ENCODE peak calls at places on chromosomes 4 and X, in five cellular contexts. One of them, this sample, is unnamed.

GRCh38 chrX:21756785-21757529 is 959 bp downstream of the SMPX start:
- ATAC-seq in K562: no peak
- ATAC-seq in GM12878: no peak
- ATAC-seq in upper lobe of left lung: no peak
- ATAC-seq in HepG2: no peak
- ATAC-seq in this sample: no peak

GRCh38 chrX:7261672-7262332 is 113.8 kb upstream of the PUDP start:
- ATAC-seq in K562: no peak
- ATAC-seq in GM12878: peak; percentile 92
- ATAC-seq in upper lobe of left lung: no peak
- ATAC-seq in HepG2: no peak
- ATAC-seq in this sample: no peak

GRCh38 chr4:183342541-183343533 is 20.6 kb upstream of the CLDN24 start:
- ATAC-seq in K562: no peak
- ATAC-seq in GM12878: peak; percentile 38
- ATAC-seq in upper lobe of left lung: no peak
- ATAC-seq in HepG2: no peak
- ATAC-seq in this sample: no peak

GRCh38 chrX:50618788-50619558 is 148.3 kb upstream of the DGKK start:
- ATAC-seq in K562: no peak
- ATAC-seq in GM12878: no peak
- ATAC-seq in upper lobe of left lung: no peak
- ATAC-seq in HepG2: no peak
- ATAC-seq in this sample: peak; percentile 50

GRCh38 chr4:36187723-36188333 is 56.5 kb downstream of the ARAP2 start:
- ATAC-seq in K562: no peak
- ATAC-seq in GM12878: peak; percentile 27
- ATAC-seq in upper lobe of left lung: no peak
- ATAC-seq in HepG2: no peak
- ATAC-seq in this sample: no peak

GRCh38 chr4:5758741-5759140 is 47.7 kb downstream of the EVC start:
- ATAC-seq in K562: no peak
- ATAC-seq in GM12878: peak; percentile 94
- ATAC-seq in upper lobe of left lung: no peak
- ATAC-seq in HepG2: no peak
- ATAC-seq in this sample: no peak

GRCh38 chr4:1218892-1219552 is 29.9 kb downstream of the CTBP1 start:
- ATAC-seq in K562: no peak
- ATAC-seq in GM12878: peak; percentile 91
- ATAC-seq in upper lobe of left lung: no peak
- ATAC-seq in HepG2: no peak
- ATAC-seq in this sample: no peak

GRCh38 chrX:17038277-17038676 is 91.8 kb downstream of the REPS2 start:
- ATAC-seq in K562: no peak
- ATAC-seq in GM12878: no peak
- ATAC-seq in upper lobe of left lung: peak; percentile 68
- ATAC-seq in HepG2: no peak
- ATAC-seq in this sample: peak; percentile 65

GRCh38 chrX:38347136-38347535 is 5.3 kb upstream of the OTC start:
- ATAC-seq in K562: no peak
- ATAC-seq in GM12878: peak; percentile 67
- ATAC-seq in upper lobe of left lung: peak; percentile 63
- ATAC-seq in HepG2: no peak
- ATAC-seq in this sample: no peak

GRCh38 chrX:149829751-149830191 is 48.0 kb downstream of the MAGEA9 start:
- ATAC-seq in K562: peak; percentile 49
- ATAC-seq in GM12878: peak; percentile 87
- ATAC-seq in upper lobe of left lung: no peak
- ATAC-seq in HepG2: no peak
- ATAC-seq in this sample: no peak

GRCh38 chr4:46648088-46648744 is 258.3 kb upstream of the GABRA2 start:
- ATAC-seq in K562: peak; percentile 27
- ATAC-seq in GM12878: peak; percentile 99
- ATAC-seq in upper lobe of left lung: peak; percentile 11
- ATAC-seq in HepG2: peak; percentile 78
- ATAC-seq in this sample: no peak

GRCh38 chr4:168711197-168712120 is 214.6 kb downstream of the PALLD start:
- ATAC-seq in K562: no peak
- ATAC-seq in GM12878: peak; percentile 63
- ATAC-seq in upper lobe of left lung: no peak
- ATAC-seq in HepG2: no peak
- ATAC-seq in this sample: peak; percentile 50

GRCh38 chrX:48835524-48836329 is at the start of gene PCSK1N:
- ATAC-seq in K562: no peak
- ATAC-seq in GM12878: no peak
- ATAC-seq in upper lobe of left lung: no peak
- ATAC-seq in HepG2: peak; percentile 82
- ATAC-seq in this sample: no peak

GRCh38 chr4:153603258-153603657 is 80.8 kb upstream of the TLR2 start:
- ATAC-seq in K562: no peak
- ATAC-seq in GM12878: no peak
- ATAC-seq in upper lobe of left lung: no peak
- ATAC-seq in HepG2: no peak
- ATAC-seq in this sample: no peak

GRCh38 chr4:14218641-14219040 is 591.1 kb upstream of the BOD1L1 start:
- ATAC-seq in K562: no peak
- ATAC-seq in GM12878: no peak
- ATAC-seq in upper lobe of left lung: no peak
- ATAC-seq in HepG2: no peak
- ATAC-seq in this sample: no peak

GRCh38 chr4:16887887-16888286 is 10.6 kb downstream of the LDB2 start:
- ATAC-seq in K562: peak; percentile 36
- ATAC-seq in GM12878: no peak
- ATAC-seq in upper lobe of left lung: no peak
- ATAC-seq in HepG2: no peak
- ATAC-seq in this sample: no peak

GRCh38 chrX:136585960-136586359 is 53.9 kb downstream of the VGLL1 start:
- ATAC-seq in K562: no peak
- ATAC-seq in GM12878: no peak
- ATAC-seq in upper lobe of left lung: no peak
- ATAC-seq in HepG2: no peak
- ATAC-seq in this sample: no peak

GRCh38 chr4:67344594-67345380 is 200.5 kb downstream of the CENPC start:
- ATAC-seq in K562: no peak
- ATAC-seq in GM12878: no peak
- ATAC-seq in upper lobe of left lung: no peak
- ATAC-seq in HepG2: no peak
- ATAC-seq in this sample: no peak

GRCh38 chrX:54292755-54293154 is 65.1 kb downstream of the WNK3 start:
- ATAC-seq in K562: no peak
- ATAC-seq in GM12878: no peak
- ATAC-seq in upper lobe of left lung: no peak
- ATAC-seq in HepG2: peak; percentile 54
- ATAC-seq in this sample: no peak

GRCh38 chr4:148015058-148015457 is 283.2 kb downstream of the ARHGAP10 start:
- ATAC-seq in K562: no peak
- ATAC-seq in GM12878: no peak
- ATAC-seq in upper lobe of left lung: no peak
- ATAC-seq in HepG2: peak; percentile 72
- ATAC-seq in this sample: no peak

GRCh38 chrX:68947882-68948605 is 119.2 kb downstream of the EFNB1 start:
- ATAC-seq in K562: peak; percentile 57
- ATAC-seq in GM12878: no peak
- ATAC-seq in upper lobe of left lung: no peak
- ATAC-seq in HepG2: no peak
- ATAC-seq in this sample: no peak

GRCh38 chrX:153576961-153577360 is 22.0 kb downstream of the CCNQ start:
- ATAC-seq in K562: no peak
- ATAC-seq in GM12878: no peak
- ATAC-seq in upper lobe of left lung: no peak
- ATAC-seq in HepG2: no peak
- ATAC-seq in this sample: no peak
- TF ChIP-seq CTCF in K562: no peak
- TF ChIP-seq CTCF in GM12878: no peak
- TF ChIP-seq CTCF in upper lobe of left lung: no peak
- TF ChIP-seq CTCF in HepG2: no peak
- TF ChIP-seq CTCF in this sample: no peak

DNA sequence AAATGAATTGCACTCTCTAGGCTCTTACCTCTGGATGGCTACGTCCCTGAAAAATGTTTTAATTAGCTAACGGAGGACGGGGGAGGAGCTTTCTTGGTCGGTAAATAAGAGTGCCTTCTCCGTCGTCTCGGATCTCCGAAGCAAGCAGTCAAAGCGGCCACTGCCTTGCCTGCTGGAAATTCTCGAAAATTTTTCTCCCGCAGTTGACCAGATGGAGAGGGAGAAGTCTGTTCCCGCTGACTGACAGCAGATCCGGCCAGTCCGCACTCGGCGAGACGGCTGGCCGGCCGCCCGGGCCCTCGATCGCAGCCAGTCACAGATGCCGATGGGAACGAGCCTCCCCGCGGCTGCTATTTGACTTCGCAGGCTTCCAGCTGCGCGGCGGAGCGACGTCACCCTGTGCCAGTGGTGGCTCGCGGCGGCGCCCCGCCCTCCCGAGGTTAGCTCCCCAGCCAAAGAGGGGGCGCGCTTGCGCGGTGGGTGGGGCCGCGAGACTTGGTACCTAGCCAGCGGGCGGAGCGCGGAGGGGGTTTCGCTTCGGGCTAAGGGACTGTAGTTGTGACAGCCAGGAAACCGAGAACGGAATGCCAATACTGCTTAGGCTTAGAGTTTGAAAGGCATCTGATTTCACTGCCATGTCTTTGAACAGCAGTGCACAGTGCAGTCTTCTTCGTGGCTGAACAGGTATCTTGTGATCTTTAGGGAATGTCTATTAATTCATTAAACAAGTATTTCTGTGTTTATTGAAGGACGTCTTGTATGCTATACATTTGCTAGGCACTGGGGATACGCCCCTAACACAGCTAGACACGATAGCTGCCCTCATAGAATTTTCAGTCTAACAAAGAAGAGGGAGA is at the start of gene PPM1K:
- ATAC-seq in K562: peak; percentile 96
- ATAC-seq in GM12878: peak; percentile 88
- ATAC-seq in upper lobe of left lung: peak; percentile 100
- ATAC-seq in HepG2: peak; percentile 95
- ATAC-seq in this sample: peak; percentile 96
- TF ChIP-seq EP300 in K562: no peak
- TF ChIP-seq EP300 in GM12878: no peak
- TF ChIP-seq EP300 in upper lobe of left lung: no peak
- TF ChIP-seq EP300 in HepG2: peak; percentile 22
- TF ChIP-seq EP300 in this sample: no peak

GRCh38 chrX:99397879-99398278 is 1012.2 kb downstream of the PCDH19 start:
- ATAC-seq in K562: no peak
- ATAC-seq in GM12878: no peak
- ATAC-seq in upper lobe of left lung: no peak
- ATAC-seq in HepG2: no peak
- ATAC-seq in this sample: no peak
- TF ChIP-seq POLR2AphosphoS5 in K562: no peak
- TF ChIP-seq POLR2AphosphoS5 in GM12878: no peak
- TF ChIP-seq POLR2AphosphoS5 in upper lobe of left lung: no peak
- TF ChIP-seq POLR2AphosphoS5 in HepG2: no peak
- TF ChIP-seq POLR2AphosphoS5 in this sample: no peak

GRCh38 chr4:48974979-48975640 is 11.0 kb upstream of the CWH43 start:
- ATAC-seq in K562: no peak
- ATAC-seq in GM12878: no peak
- ATAC-seq in upper lobe of left lung: no peak
- ATAC-seq in HepG2: no peak
- ATAC-seq in this sample: no peak
- TF ChIP-seq CTCF in K562: no peak
- TF ChIP-seq CTCF in GM12878: no peak
- TF ChIP-seq CTCF in upper lobe of left lung: no peak
- TF ChIP-seq CTCF in HepG2: no peak
- TF ChIP-seq CTCF in this sample: no peak

GRCh38 chr4:94014484-94015136 is 186.1 kb downstream of the ATOH1 start:
- ATAC-seq in K562: no peak
- ATAC-seq in GM12878: no peak
- ATAC-seq in upper lobe of left lung: no peak
- ATAC-seq in HepG2: no peak
- ATAC-seq in this sample: no peak
- TF ChIP-seq EP300 in K562: no peak
- TF ChIP-seq EP300 in GM12878: no peak
- TF ChIP-seq EP300 in upper lobe of left lung: no peak
- TF ChIP-seq EP300 in HepG2: no peak
- TF ChIP-seq EP300 in this sample: no peak

This sample was measured in gastroesophageal sphincter.